ENCODE peak calls at places on chromosomes 6 and 20, in four cellular contexts. K is uterus, L is EL, Z is brain pericyte. W is an unnamed sample.

GRCh38 chr6:47700051-47700450 is 1.7 kb downstream of the ADGRF4 start:
- DNase-seq in K (peak; percentile 30), L (peak; percentile 34), Z (no peak), W (peak; percentile 56)

GRCh38 chr20:36932476-36933426 is 18.8 kb downstream of the SAMHD1 start:
- DNase-seq in K (no peak), L (peak; percentile 67), Z (no peak), W (no peak)

GRCh38 chr6:33217681-33218080 is 9.4 kb downstream of the RING1 start:
- DNase-seq in K (no peak), L (no peak), Z (no peak), W (no peak)

GRCh38 chr6:106125925-106126435 is 39.8 kb downstream of the PRDM1 start:
- DNase-seq in K (no peak), L (no peak), Z (no peak), W (no peak)

GRCh38 chr6:151451417-151451949 is 443 bp downstream of the RMND1 start:
- DNase-seq in K (no peak), L (no peak), Z (no peak), W (no peak)

GRCh38 chr20:47866480-47866879 is 81.2 kb upstream of the SULF2 start:
- DNase-seq in K (no peak), L (no peak), Z (no peak), W (no peak)

GRCh38 chr20:10511507-10512231 is 76.6 kb downstream of the SLX4IP start:
- DNase-seq in K (peak; percentile 90), L (peak; percentile 97), Z (peak; percentile 97), W (peak; percentile 90)

GRCh38 chr6:54586251-54586650 is 260.3 kb upstream of the FAM83B start:
- DNase-seq in K (no peak), L (peak; percentile 38), Z (no peak), W (no peak)

GRCh38 chr20:45479822-45480221 is 10.3 kb downstream of the WFDC2 start:
- DNase-seq in K (no peak), L (no peak), Z (no peak), W (no peak)

GRCh38 chr20:258269-258858 is 840 bp downstream of the DEFB132 start:
- DNase-seq in K (no peak), L (no peak), Z (no peak), W (no peak)

GRCh38 chr6:38027685-38028373 is 208.3 kb downstream of the ZFAND3 start:
- DNase-seq in K (no peak), L (no peak), Z (no peak), W (no peak)

GRCh38 chr6:35691027-35691824 is 2.5 kb upstream of the FKBP5 start:
- DNase-seq in K (peak; percentile 94), L (no peak), Z (no peak), W (no peak)

GRCh38 chr6:90219168-90219985 is 77.3 kb downstream of the BACH2 start:
- DNase-seq in K (peak; percentile 65), L (peak; percentile 52), Z (peak; percentile 47), W (no peak)

GRCh38 chr6:107488875-107489635 is 862 bp upstream of the SOBP start:
- DNase-seq in K (peak; percentile 26), L (peak; percentile 36), Z (no peak), W (no peak)

GRCh38 chr6:136524339-136524935 is 25.8 kb downstream of the MAP7 start:
- DNase-seq in K (no peak), L (no peak), Z (no peak), W (no peak)

GRCh38 chr6:13355043-13355945 is 27.0 kb upstream of the TBC1D7 start:
- DNase-seq in K (no peak), L (peak; percentile 96), Z (no peak), W (peak; percentile 69)

GRCh38 chr6:168147205-168147738 is 68.3 kb upstream of the FRMD1 start:
- DNase-seq in K (no peak), L (no peak), Z (no peak), W (no peak)

GRCh38 chr20:64038252-64038578 is 2.2 kb downstream of the C20orf204 start:
- DNase-seq in K (no peak), L (no peak), Z (no peak), W (no peak)

GRCh38 chr20:49630396-49630951 is 62.5 kb upstream of the PTGIS start:
- DNase-seq in K (no peak), L (no peak), Z (no peak), W (no peak)

GRCh38 chr20:63941282-63942060 is 14.7 kb downstream of the UCKL1 start:
- DNase-seq in K (peak; percentile 44), L (no peak), Z (no peak), W (no peak)

GRCh38 chr6:2480267-2480966 is 235.0 kb upstream of the GMDS start:
- DNase-seq in K (no peak), L (no peak), Z (no peak), W (no peak)

GRCh38 chr6:42451146-42451594 is 556 bp downstream of the TRERF1 start:
- DNase-seq in K (no peak), L (no peak), Z (peak; percentile 8), W (no peak)

GRCh38 chr6:31587791-31588777 is 2.0 kb downstream of the LST1 start:
- DNase-seq in K (no peak), L (no peak), Z (no peak), W (no peak)

GRCh38 chr6:38387994-38388393 is 251.7 kb downstream of the BTBD9 start:
- DNase-seq in K (no peak), L (peak; percentile 59), Z (no peak), W (no peak)

GRCh38 chr6:107116328-107116892 is 1.1 kb upstream of the BEND3 start:
- DNase-seq in K (no peak), L (peak; percentile 20), Z (no peak), W (no peak)

GRCh38 chr6:47242483-47243386 is 67.0 kb downstream of the TNFRSF21 start:
- DNase-seq in K (peak; percentile 78), L (peak; percentile 85), Z (peak; percentile 21), W (peak; percentile 54)

GRCh38 chr6:68313911-68314310 is 321.2 kb upstream of the ADGRB3 start:
- DNase-seq in K (no peak), L (no peak), Z (peak; percentile 10), W (no peak)

GRCh38 chr20:57266251-57267157 is at the start of gene BMP7:
- DNase-seq in K (no peak), L (no peak), Z (no peak), W (no peak)

GRCh38 chr6:19851273-19852089 is 14.3 kb downstream of the ID4 start:
- DNase-seq in K (peak; percentile 51), L (peak; percentile 62), Z (peak; percentile 18), W (peak; percentile 51)

GRCh38 chr6:132650413-132650812 is 8.6 kb downstream of the TAAR1 start:
- DNase-seq in K (no peak), L (no peak), Z (no peak), W (no peak)

GRCh38 chr20:61285691-61286090 is 33.6 kb downstream of the CDH4 start:
- DNase-seq in K (no peak), L (no peak), Z (no peak), W (no peak)

GRCh38 chr6:26420607-26421235 is 18.6 kb downstream of the BTN3A1 start:
- DNase-seq in K (peak; percentile 23), L (peak; percentile 63), Z (no peak), W (no peak)